ENCODE peak calls at places on chromosomes 4 and X, in five cellular contexts. U is gastrocnemius medialis, D is cardiac fibroblast, X is coronary artery, F is dorsolateral prefrontal cortex. Q is an unnamed sample.

GRCh38 chr4:165953181-165953580 is 80.1 kb downstream of the TLL1 start:
- DNase-seq in F (no peak), D (no peak), U (no peak), X (no peak), Q (no peak)

GRCh38 chr4:72564184-72564583 is 4.8 kb downstream of the ADAMTS3 start:
- DNase-seq in U (no peak), X (no peak), F (no peak), D (peak), Q (peak)

GRCh38 chr4:158778065-158778711 is 9.4 kb downstream of the FNIP2 start:
- DNase-seq in X (no peak), F (no peak), D (no peak), U (no peak), Q (no peak)

GRCh38 chrX:110847334-110847733 is 51.7 kb upstream of the CHRDL1 start:
- DNase-seq in F (no peak), U (no peak), X (no peak), D (peak), Q (no peak)

GRCh38 chrX:18160369-18160768 is 60.3 kb downstream of the BEND2 start:
- DNase-seq in X (no peak), F (no peak), D (no peak), U (no peak), Q (no peak)

GRCh38 chrX:132810488-132810887 is 147.9 kb downstream of the HS6ST2 start:
- DNase-seq in F (no peak), X (no peak), D (no peak), U (no peak), Q (no peak)

GRCh38 chrX:17788439-17788838 is 51.1 kb downstream of the SCML1 start:
- DNase-seq in X (no peak), D (peak), F (no peak), U (no peak), Q (peak)

GRCh38 chr4:108148316-108148715 is 20.4 kb downstream of the LEF1 start:
- DNase-seq in D (no peak), F (no peak), X (no peak), U (no peak), Q (no peak)

GRCh38 chrX:65707153-65707552 is 39.7 kb downstream of the MSN start:
- DNase-seq in D (no peak), U (no peak), F (no peak), X (no peak), Q (no peak)

GRCh38 chr4:89837385-89837995 is 529 bp upstream of the SNCA start:
- DNase-seq in U (no peak), X (no peak), D (peak), F (peak), Q (no peak)

GRCh38 chrX:139762400-139763183 is 54.6 kb upstream of the MCF2 start:
- DNase-seq in F (no peak), U (peak), D (peak), X (no peak), Q (peak)

GRCh38 chrX:10444204-10444603 is 176.2 kb downstream of the MID1 start:
- DNase-seq in U (no peak), F (no peak), D (peak), X (no peak), Q (no peak)

GRCh38 chr4:94534401-94535312 is 82.9 kb downstream of the PDLIM5 start:
- DNase-seq in F (no peak), X (no peak), U (no peak), D (no peak), Q (no peak)

GRCh38 chr4:37825943-37826281 is 574 bp upstream of the PGM2 start:
- DNase-seq in F (no peak), U (no peak), D (no peak), X (no peak), Q (no peak)

GRCh38 chr4:165461176-165461835 is 82.5 kb downstream of the CPE start:
- DNase-seq in U (peak), D (peak), X (no peak), F (no peak), Q (peak)

GRCh38 chrX:7552758-7553157 is 290.2 kb upstream of the VCX start:
- DNase-seq in F (no peak), X (no peak), D (peak), U (no peak), Q (no peak)

GRCh38 chr4:37890501-37891220 is at the start of gene TBC1D1:
- DNase-seq in U (peak), D (no peak), X (peak), F (peak), Q (peak)

GRCh38 chr4:10734697-10735096 is 50.1 kb upstream of the CLNK start:
- DNase-seq in F (no peak), D (no peak), X (no peak), U (no peak), Q (no peak)

GRCh38 chr4:112492321-112492720 is 23.7 kb downstream of the NEUROG2 start:
- DNase-seq in X (no peak), U (no peak), F (no peak), D (no peak), Q (no peak)

GRCh38 chrX:130829526-130830515 is 73.2 kb downstream of the ENOX2 start:
- DNase-seq in F (no peak), X (no peak), U (no peak), D (no peak), Q (no peak)

GRCh38 chrX:15143050-15143824 is 126.6 kb downstream of the ASB9 start:
- DNase-seq in D (peak), X (no peak), F (peak), U (peak), Q (peak)

GRCh38 chrX:56793533-56794320 is 64.7 kb downstream of the NBDY start:
- DNase-seq in D (peak), X (peak), U (no peak), F (peak), Q (no peak)

GRCh38 chrX:107654778-107655761 is 26.8 kb downstream of the PRPS1 start:
- DNase-seq in F (no peak), D (peak), X (peak), U (peak), Q (peak)

GRCh38 chrX:115333446-115333845 is 43.9 kb downstream of the LUZP4 start:
- DNase-seq in U (no peak), F (no peak), X (no peak), D (no peak), Q (no peak)

GRCh38 chr4:184762100-184762499 is 28.2 kb upstream of the CENPU start:
- DNase-seq in U (no peak), F (no peak), D (no peak), X (no peak), Q (no peak)

GRCh38 chr4:122798101-122798500 is 28.5 kb upstream of the FGF2 start:
- DNase-seq in U (no peak), X (no peak), D (peak), F (no peak), Q (peak)

GRCh38 chrX:11665144-11666040 is at the start of gene ARHGAP6:
- DNase-seq in F (peak), X (no peak), D (peak), U (peak), Q (peak)

GRCh38 chrX:65688403-65688881 is 21.0 kb downstream of the MSN start:
- DNase-seq in X (no peak), F (no peak), D (peak), U (no peak), Q (no peak)

GRCh38 chrX:148441387-148441786 is 59.0 kb upstream of the AFF2 start:
- DNase-seq in U (no peak), F (no peak), X (no peak), D (no peak), Q (no peak)

GRCh38 chrX:19682712-19683331 is 167.5 kb upstream of the MAP3K15 start:
- DNase-seq in U (peak), D (peak), X (peak), F (peak), Q (peak)

GRCh38 chr4:102623622-102624021 is 122.5 kb downstream of the NFKB1 start:
- DNase-seq in D (peak), F (no peak), U (no peak), X (no peak), Q (peak)

GRCh38 chrX:43559643-43560042 is 96.5 kb upstream of the MAOA start:
- DNase-seq in D (peak), X (peak), U (peak), F (no peak), Q (peak)

GRCh38 chr4:1756079-1756478 is 34.8 kb downstream of the TACC3 start:
- DNase-seq in F (no peak), U (no peak), X (no peak), D (no peak), Q (no peak)

GRCh38 chrX:9866633-9867032 is 80.4 kb downstream of the SHROOM2 start:
- DNase-seq in F (no peak), U (no peak), X (no peak), D (peak), Q (no peak)

GRCh38 chr4:74038161-74039064 is at the start of gene CXCL3:
- DNase-seq in X (peak), U (peak), F (peak), D (peak), Q (peak)

GRCh38 chr4:40881851-40882250 is 132.1 kb downstream of the NSUN7 start:
- DNase-seq in D (no peak), U (no peak), F (no peak), X (no peak), Q (no peak)

GRCh38 chr4:57109530-57109846 is 697 bp downstream of the IGFBP7 start:
- DNase-seq in X (no peak), D (peak), F (no peak), U (no peak), Q (no peak)

GRCh38 chr4:56728512-56728911 is 47.4 kb upstream of the HOPX start:
- DNase-seq in D (peak), X (no peak), F (no peak), U (peak), Q (peak)

GRCh38 chr4:177441061-177441802 is 1.0 kb downstream of the AGA start:
- DNase-seq in X (no peak), F (no peak), D (peak), U (no peak), Q (no peak)

GRCh38 chrX:34734383-34734782 is 77.3 kb upstream of the TMEM47 start:
- DNase-seq in U (no peak), D (peak), F (no peak), X (no peak), Q (no peak)

GRCh38 chrX:24054182-24055042 is at the start of gene EIF2S3:
- DNase-seq in X (peak), F (peak), D (peak), U (peak), Q (peak)

GRCh38 chrX:24055043-24055356 is 244 bp downstream of the EIF2S3 start:
- DNase-seq in D (no peak), X (no peak), U (no peak), F (no peak), Q (no peak)
- H3K4me3 ChIP-seq in D (peak), X (peak), U (no peak), F (peak), Q (no peak)

DNA sequence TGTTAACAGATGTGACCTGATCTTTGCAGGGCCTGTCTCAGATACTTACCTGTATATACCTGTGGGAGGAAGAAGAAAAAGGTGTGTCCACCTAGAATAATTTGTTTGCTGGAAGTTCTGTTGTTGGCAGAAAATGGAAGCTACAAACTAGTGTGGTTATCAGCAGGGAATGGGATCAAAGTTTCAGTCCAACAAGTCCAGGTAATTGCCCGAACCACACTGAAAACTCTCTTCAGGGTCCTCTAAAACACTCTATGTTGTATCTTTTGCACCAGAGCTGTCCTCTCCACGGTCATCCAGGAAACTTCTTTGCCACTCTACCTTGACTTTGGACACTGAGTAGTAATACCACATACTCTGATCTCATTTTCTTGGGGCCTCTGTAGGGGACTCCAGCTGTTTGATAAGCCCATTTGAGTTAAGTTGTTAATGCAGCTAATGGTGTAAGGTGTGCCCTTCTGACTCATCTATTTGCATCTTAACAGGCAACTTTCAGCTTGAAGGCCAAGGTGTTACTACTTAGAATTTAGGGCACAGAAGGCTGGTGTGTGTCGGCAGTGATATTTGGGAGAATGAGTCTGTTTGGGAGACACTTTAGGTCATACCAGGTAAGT is 38.7 kb upstream of the GATB start:
- DNase-seq in F (no peak), X (no peak), D (no peak), U (no peak), Q (no peak)
- H3K4me3 ChIP-seq in F (no peak), X (no peak), D (no peak), U (no peak), Q (no peak)

DNA sequence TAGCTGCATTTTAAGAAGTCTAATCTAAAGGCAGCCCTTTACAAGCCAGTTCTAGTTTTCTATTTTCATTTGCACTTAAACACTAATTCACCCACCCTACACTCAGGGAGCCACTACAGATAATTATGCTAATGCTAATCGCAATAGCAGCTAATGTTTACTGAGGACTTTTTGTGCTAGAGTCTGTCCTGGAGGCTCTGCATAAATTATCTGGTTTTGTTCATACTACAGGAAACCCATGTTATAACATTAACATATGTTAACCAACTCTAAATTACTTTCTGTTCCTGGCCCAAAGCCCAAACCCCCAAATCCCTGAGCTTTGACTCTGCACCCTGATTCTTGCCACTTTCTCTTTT is 476 bp upstream of the RADX start:
- DNase-seq in U (no peak), X (no peak), D (no peak), F (no peak), Q (no peak)
- H3K4me3 ChIP-seq in U (peak), X (peak), D (peak), F (peak), Q (peak)

GRCh38 chr4:78346222-78346621 is 205.3 kb upstream of the ANXA3 start:
- DNase-seq in D (no peak), X (no peak), F (no peak), U (no peak), Q (no peak)
- H3K4me3 ChIP-seq in D (no peak), X (no peak), F (no peak), U (no peak), Q (no peak)

GRCh38 chr4:183733181-183733580 is 74.1 kb downstream of the TRAPPC11 start:
- DNase-seq in F (no peak), U (no peak), X (no peak), D (no peak), Q (no peak)

GRCh38 chr4:183738961-183739360 is 79.9 kb downstream of the TRAPPC11 start:
- DNase-seq in U (no peak), F (no peak), D (no peak), X (no peak), Q (no peak)

GRCh38 chr4:183738081-183738673 is 79.1 kb downstream of the TRAPPC11 start:
- DNase-seq in F (no peak), D (peak), X (no peak), U (no peak), Q (peak)
- H3K4me3 ChIP-seq in F (no peak), D (no peak), X (no peak), U (no peak), Q (peak)

GRCh38 chr4:82789377-82789776 is 9.2 kb downstream of the SCD5 start:
- DNase-seq in D (no peak), F (no peak), X (no peak), U (no peak), Q (no peak)

GRCh38 chr4:82797048-82797590 is 1.5 kb downstream of the SCD5 start:
- DNase-seq in X (no peak), D (no peak), U (no peak), F (no peak), Q (no peak)

GRCh38 chr4:82791179-82791578 is 7.4 kb downstream of the SCD5 start:
- DNase-seq in X (no peak), U (no peak), F (no peak), D (no peak), Q (no peak)

GRCh38 chr4:82790060-82790660 is 8.4 kb downstream of the SCD5 start:
- DNase-seq in U (no peak), X (no peak), D (no peak), F (peak), Q (no peak)

DNA sequence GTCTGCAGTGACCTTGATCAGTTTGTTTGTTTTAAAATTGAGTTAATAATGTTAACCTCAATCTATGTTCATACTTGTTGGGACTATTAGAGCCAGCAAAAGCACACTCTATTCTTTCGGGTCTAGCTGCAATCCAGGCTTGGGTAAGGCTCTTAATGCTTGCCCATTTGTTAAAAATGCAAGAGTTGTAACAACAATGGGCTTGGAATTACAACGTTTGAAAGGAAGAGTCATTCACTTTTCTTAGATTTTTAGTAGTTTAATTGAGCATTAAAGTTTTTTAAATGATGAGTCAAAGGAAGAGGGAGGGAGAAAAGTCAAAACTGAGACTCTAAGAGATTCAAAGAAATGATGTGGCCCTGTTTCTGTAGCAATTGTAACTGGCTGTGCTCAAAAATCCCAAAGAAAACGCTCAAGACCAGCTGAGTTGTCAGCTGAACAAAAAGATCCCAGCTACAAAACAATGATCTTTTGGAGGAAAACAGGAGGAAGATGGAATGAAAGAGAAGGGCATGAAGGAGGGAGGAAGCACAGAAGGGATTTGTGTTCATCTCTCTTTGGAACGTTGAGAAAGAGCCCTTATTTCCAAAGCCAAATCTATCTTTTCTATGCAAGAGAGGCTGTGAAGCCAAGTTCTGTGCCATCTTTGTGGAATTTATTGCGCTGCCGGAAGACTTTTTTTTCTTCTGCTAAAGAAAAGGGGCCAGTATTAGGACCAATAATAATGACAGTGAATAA is 5.5 kb downstream of the SCD5 start:
- DNase-seq in X (peak), D (peak), U (no peak), F (no peak), Q (no peak)
- H3K4me3 ChIP-seq in X (no peak), D (no peak), U (no peak), F (peak), Q (no peak)

DNA sequence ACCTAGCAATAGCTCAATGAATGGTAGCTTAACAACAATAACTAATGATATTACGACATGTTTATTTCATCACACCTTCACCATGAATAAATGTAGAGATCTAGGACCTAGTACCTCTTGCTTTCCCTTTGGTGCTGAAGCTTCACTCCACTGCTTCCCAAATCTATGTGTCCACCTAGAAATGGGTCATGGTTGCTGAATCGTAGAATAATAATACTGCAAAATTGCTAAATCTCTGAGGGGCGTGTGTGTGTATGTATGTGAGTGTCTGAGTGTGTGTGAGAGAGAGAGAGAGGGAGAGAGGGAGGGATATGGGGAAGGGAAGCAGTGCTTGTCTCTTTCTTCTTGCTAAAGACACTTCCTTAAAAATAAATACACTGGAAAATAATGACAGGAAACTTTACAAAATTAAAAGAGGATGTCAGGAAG is 109.3 kb upstream of the BMP2K start:
- DNase-seq in D (peak), X (no peak), F (no peak), U (no peak), Q (no peak)
- H3K4me3 ChIP-seq in D (no peak), X (no peak), F (no peak), U (no peak), Q (no peak)

GRCh38 chr4:86847576-86847975 is 1.6 kb downstream of the SLC10A6 start:
- DNase-seq in X (no peak), U (no peak), F (no peak), D (no peak), Q (no peak)
- H3K4me3 ChIP-seq in X (peak), U (peak), F (no peak), D (no peak), Q (no peak)

GRCh38 chr4:53908661-53909078 is 155.7 kb downstream of the CHIC2 start:
- DNase-seq in X (no peak), F (no peak), U (peak), D (peak), Q (peak)
- H3K4me3 ChIP-seq in X (peak), F (peak), U (no peak), D (no peak), Q (peak)

GRCh38 chr4:125387770-125388169 is 73.0 kb downstream of the FAT4 start:
- DNase-seq in F (no peak), X (no peak), U (no peak), D (peak), Q (no peak)

GRCh38 chr4:125388653-125389052 is 73.9 kb downstream of the FAT4 start:
- DNase-seq in X (no peak), F (no peak), U (no peak), D (peak), Q (peak)

GRCh38 chr4:125390727-125391126 is 76.0 kb downstream of the FAT4 start:
- DNase-seq in U (no peak), D (no peak), F (no peak), X (no peak), Q (no peak)

GRCh38 chr4:125389713-125390112 is 75.0 kb downstream of the FAT4 start:
- DNase-seq in X (no peak), F (no peak), U (no peak), D (peak), Q (no peak)

DNA sequence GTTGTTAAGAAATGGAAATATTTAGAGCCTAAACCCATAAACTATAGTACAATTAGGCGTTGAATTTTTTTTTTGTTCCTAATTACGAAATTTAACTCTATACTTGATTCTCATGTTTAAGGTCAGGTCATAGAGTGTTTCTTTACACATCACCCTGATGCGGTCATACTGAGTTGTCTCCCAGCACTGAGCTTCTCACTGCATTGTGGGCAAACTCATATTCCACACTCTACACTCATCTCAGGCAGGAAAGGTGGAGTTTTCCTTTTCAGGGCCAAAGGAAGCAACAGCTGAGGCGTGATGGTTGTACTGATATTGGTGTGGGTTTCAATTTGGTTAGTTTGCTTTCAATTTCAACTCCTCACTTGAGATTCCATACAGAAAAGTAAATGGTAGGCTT is 75.4 kb downstream of the FAT4 start:
- DNase-seq in D (peak), X (no peak), F (no peak), U (no peak), Q (peak)
- H3K4me3 ChIP-seq in D (peak), X (peak), F (no peak), U (no peak), Q (no peak)

Q was measured in MG63.